ENCODE peak calls at places on chromosome 3, in four cellular contexts. J, B, R and N are unnamed samples.

GRCh38 chr3:187077537-187077936 is 61.8 kb downstream of the RPL39L start:
- DNase-seq in J (no peak), R (no peak), B (no peak), N (no peak)

GRCh38 chr3:194286747-194287146 is 64.4 kb downstream of the CPN2 start:
- DNase-seq in J (no peak), B (no peak), R (no peak), N (no peak)

GRCh38 chr3:109480014-109480413 is 142.7 kb upstream of the DPPA4 start:
- DNase-seq in J (no peak), R (no peak), B (no peak), N (no peak)

GRCh38 chr3:70959506-70959905 is 624.0 kb downstream of the FOXP1 start:
- DNase-seq in R (no peak), J (no peak), B (no peak), N (no peak)

GRCh38 chr3:3201584-3201983 is 22.1 kb upstream of the CRBN start:
- DNase-seq in R (peak), J (no peak), B (no peak), N (no peak)

GRCh38 chr3:155070932-155071387 is 9.2 kb upstream of the MME start:
- DNase-seq in B (no peak), J (peak), R (no peak), N (no peak)

GRCh38 chr3:28624079-28624478 is 275.5 kb upstream of the AZI2 start:
- DNase-seq in J (no peak), R (no peak), B (no peak), N (no peak)

GRCh38 chr3:193732391-193732790 is 139.4 kb downstream of the OPA1 start:
- DNase-seq in R (no peak), B (no peak), J (no peak), N (no peak)

GRCh38 chr3:115272036-115272824 is 125.1 kb upstream of the ZBTB20 start:
- DNase-seq in B (no peak), R (no peak), J (no peak), N (no peak)

GRCh38 chr3:107660316-107660976 is 137.7 kb downstream of the BBX start:
- DNase-seq in R (no peak), J (no peak), B (no peak), N (no peak)

GRCh38 chr3:107662586-107662985 is 139.8 kb downstream of the BBX start:
- DNase-seq in R (no peak), J (no peak), B (no peak), N (no peak)

GRCh38 chr3:107661447-107662108 is 138.8 kb downstream of the BBX start:
- DNase-seq in B (no peak), R (no peak), J (no peak), N (no peak)

GRCh38 chr3:107663266-107663665 is 140.5 kb downstream of the BBX start:
- DNase-seq in R (no peak), B (no peak), J (no peak), N (no peak)

DNA sequence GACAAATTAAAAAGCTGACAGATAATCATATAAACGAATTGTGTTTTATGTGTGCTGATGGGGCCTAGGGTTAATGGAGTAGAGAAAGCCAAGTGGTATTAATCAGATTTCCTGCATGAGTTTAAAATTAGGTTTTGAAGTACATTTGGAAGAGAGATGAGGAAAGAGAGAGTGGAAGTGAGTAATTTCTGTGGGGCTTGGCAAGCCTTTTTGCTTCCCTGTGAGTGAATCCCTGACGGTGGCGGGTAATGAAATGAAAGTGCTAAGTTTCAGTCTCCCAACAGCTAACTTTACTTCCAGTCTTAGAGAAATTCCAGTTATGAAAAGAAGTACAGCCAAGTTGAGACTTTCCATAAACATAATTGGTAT is 139.3 kb downstream of the BBX start:
- DNase-seq in B (no peak), R (no peak), J (no peak), N (no peak)
- TF ChIP-seq SPI1 in B (no peak), R (peak), J (no peak), N (no peak)

GRCh38 chr3:43794776-43795175 is 104.0 kb downstream of the ABHD5 start:
- DNase-seq in B (no peak), R (no peak), J (no peak), N (no peak)
- TF ChIP-seq SPI1 in B (no peak), R (no peak), J (no peak), N (no peak)

DNA sequence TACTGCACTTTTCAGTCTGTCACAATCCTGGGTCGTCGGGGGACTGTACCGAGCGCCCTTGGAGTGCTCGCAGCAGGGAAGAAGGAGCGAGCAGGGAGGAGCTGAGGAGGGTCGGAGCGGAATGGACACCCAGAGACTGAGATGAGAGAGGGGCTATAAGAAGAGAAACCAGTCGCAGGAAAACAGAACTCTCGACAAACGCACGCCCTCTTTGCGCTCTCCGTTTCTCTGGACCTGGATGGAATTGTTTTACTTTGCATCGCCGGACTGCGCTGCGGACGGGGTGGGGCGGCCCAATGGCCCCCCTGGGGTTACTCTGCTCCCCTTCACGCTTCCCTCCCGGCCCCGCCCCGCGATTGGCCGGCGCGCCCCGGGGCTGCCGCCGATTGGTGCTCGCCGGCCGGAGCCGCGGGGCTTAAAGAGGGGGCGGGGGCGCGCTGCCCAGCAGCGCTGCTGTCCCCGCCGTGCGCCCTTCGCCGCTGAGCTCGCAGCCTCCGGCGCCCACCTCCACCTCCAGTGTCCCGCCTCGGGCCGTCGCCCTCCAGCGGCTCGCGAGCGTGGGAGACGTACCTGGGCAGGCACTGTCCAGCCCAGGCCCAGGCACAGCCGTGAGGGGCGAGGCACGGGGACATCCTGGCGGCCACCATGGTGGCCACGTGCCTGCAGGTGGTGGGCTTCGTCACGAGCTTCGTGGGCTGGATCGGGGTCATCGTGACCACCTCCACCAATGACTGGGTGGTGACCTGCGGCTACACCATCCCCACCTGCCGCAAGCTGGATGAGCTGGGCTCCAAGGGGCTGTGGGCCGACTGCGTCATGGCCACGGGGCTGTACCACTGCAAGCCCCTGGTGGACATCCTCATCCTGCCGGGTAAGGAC is at the start of gene CLDN11:
- DNase-seq in R (no peak), J (peak), B (peak), N (no peak)
- TF ChIP-seq SPI1 in R (no peak), J (no peak), B (no peak), N (no peak)

GRCh38 chr3:101868534-101869464 is 19.5 kb downstream of the NFKBIZ start:
- DNase-seq in R (no peak), B (no peak), J (peak), N (no peak)
- TF ChIP-seq SPI1 in R (no peak), B (peak), J (peak), N (peak)

GRCh38 chr3:29914861-29915524 is 634.1 kb downstream of the RBMS3 start:
- DNase-seq in B (no peak), J (no peak), R (no peak), N (no peak)
- TF ChIP-seq SPI1 in B (no peak), J (no peak), R (no peak), N (no peak)

GRCh38 chr3:100537646-100538338 is 45.4 kb downstream of the TMEM45A start:
- DNase-seq in R (no peak), B (no peak), J (no peak), N (no peak)
- TF ChIP-seq SPI1 in R (no peak), B (no peak), J (no peak), N (no peak)